ENCODE peak calls at places on chromosomes 6 and 20, in nine cellular contexts. H is A673; T is fibroblast of lung; J is small intestine; V is cardiac muscle cell; B is OCI-LY7; U is naive thymus-derived CD4-positive, alpha-beta T cell; K is CD8-positive, alpha-beta T cell; M is NT2/D1. I is an unnamed sample. For H3K4me1 and H3K36me3, the result is how much of the 10 kb centered on the place peaks cover.

GRCh38 chr20:57594092-57594911 is 25.9 kb downstream of the ZBP1 start:
- DNase-seq in H (peak), T (peak), J (no peak), V (peak), B (peak), U (peak), K (peak), M (no peak), I (peak)

GRCh38 chr6:73460044-73460443 is 1.5 kb upstream of the MTO1 start:
- DNase-seq in H (no peak), T (no peak), J (no peak), V (no peak), B (no peak), U (no peak), K (no peak), M (no peak), I (peak)

GRCh38 chr6:147504848-147505247 is 3.6 kb upstream of the SAMD5 start:
- DNase-seq in H (no peak), T (no peak), J (no peak), V (no peak), B (no peak), U (no peak), K (no peak), M (no peak), I (no peak)

GRCh38 chr20:46512943-46513844 is at the start of gene ZNF334:
- DNase-seq in H (peak), T (peak), J (peak), V (peak), B (no peak), U (no peak), K (no peak), M (peak), I (no peak)

GRCh38 chr6:98124176-98124575 is 710.2 kb upstream of the POU3F2 start:
- DNase-seq in H (no peak), T (no peak), J (no peak), V (no peak), B (no peak), U (no peak), K (no peak), M (no peak), I (no peak)

GRCh38 chr6:26029857-26030653 is 57.2 kb upstream of the HFE start:
- DNase-seq in H (peak), T (no peak), J (no peak), V (no peak), B (peak), U (no peak), K (no peak), M (no peak), I (no peak)

GRCh38 chr20:47316776-47317126 is 39.7 kb downstream of the ZMYND8 start:
- DNase-seq in H (no peak), T (no peak), J (no peak), V (no peak), B (no peak), U (no peak), K (no peak), M (no peak), I (no peak)

GRCh38 chr20:45968801-45969711 is 2.9 kb downstream of the ZNF335 start:
- DNase-seq in H (no peak), T (no peak), J (no peak), V (no peak), B (no peak), U (no peak), K (no peak), M (no peak), I (no peak)

GRCh38 chr20:251352-251751 is 6.2 kb upstream of the DEFB132 start:
- DNase-seq in H (no peak), T (no peak), J (no peak), V (no peak), B (no peak), U (no peak), K (no peak), M (peak), I (no peak)

GRCh38 chr6:81614292-81614691 is 138.2 kb downstream of the TENT5A start:
- DNase-seq in H (peak), T (peak), J (peak), V (peak), B (no peak), U (no peak), K (no peak), M (no peak), I (no peak)

GRCh38 chr6:56682580-56682979 is 39.9 kb upstream of the DST start:
- DNase-seq in H (no peak), T (no peak), J (no peak), V (no peak), B (no peak), U (no peak), K (no peak), M (no peak), I (no peak)

DNA sequence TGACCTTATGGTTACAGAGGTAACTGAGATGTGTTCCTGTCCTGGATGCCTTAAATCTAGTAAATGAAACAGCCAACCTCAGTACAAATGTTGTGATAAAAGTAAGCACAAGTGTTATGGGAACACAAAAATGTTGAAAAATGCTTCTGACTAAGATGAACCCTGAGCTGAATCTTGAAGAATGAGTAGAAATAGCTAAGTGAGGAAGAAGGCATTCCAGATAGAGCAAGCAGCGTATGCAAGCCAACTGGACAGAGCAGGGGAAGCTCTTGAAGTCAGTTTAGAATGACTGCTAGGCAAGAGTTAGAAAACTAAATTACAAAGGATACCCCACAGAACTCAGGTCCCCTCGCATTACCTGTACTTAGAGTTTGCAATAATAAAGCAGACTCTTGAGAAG is 2.1 kb downstream of the FBXO9 start:
- DNase-seq in H (no peak), T (no peak), J (no peak), V (no peak), B (no peak), U (no peak), K (no peak), M (no peak), I (no peak)
- H3K4me3 ChIP-seq in H (no peak), T (no peak), J (no peak), V (no peak), B (no peak), U (no peak), K (no peak), M (no peak), I (no peak)

GRCh38 chr6:117521785-117522502 is 39.5 kb downstream of the DCBLD1 start:
- DNase-seq in H (no peak), T (no peak), J (no peak), V (no peak), B (no peak), U (no peak), K (no peak), M (no peak), I (no peak)

GRCh38 chr6:117514655-117515054 is 32.2 kb downstream of the DCBLD1 start:
- DNase-seq in H (no peak), T (no peak), J (no peak), V (no peak), B (no peak), U (no peak), K (no peak), M (no peak), I (no peak)

GRCh38 chr6:117515326-117515725 is 32.9 kb downstream of the DCBLD1 start:
- DNase-seq in H (no peak), T (no peak), J (no peak), V (no peak), B (no peak), U (no peak), K (no peak), M (no peak), I (no peak)

GRCh38 chr6:117518870-117519269 is 36.4 kb downstream of the DCBLD1 start:
- DNase-seq in H (no peak), T (no peak), J (no peak), V (no peak), B (no peak), U (no peak), K (no peak), M (no peak), I (no peak)

GRCh38 chr6:117520603-117521002 is 38.1 kb downstream of the DCBLD1 start:
- DNase-seq in H (no peak), T (no peak), J (no peak), V (no peak), B (no peak), U (no peak), K (no peak), M (no peak), I (no peak)
- H3K4me1 ChIP-seq in H (under half), T (under half), J (under half), V (under half), B (under half), U (under half), K (under half), M (under half), I (under half)

GRCh38 chr6:1797801-1798200 is 188.1 kb downstream of the FOXC1 start:
- DNase-seq in H (no peak), T (no peak), J (peak), V (no peak), B (no peak), U (no peak), K (no peak), M (no peak), I (no peak)
- H3K36me3 ChIP-seq in H (under half), T (under half), J (under half), V (under half), B (under half), U (under half), K (under half), M (under half), I (under half)

DNA sequence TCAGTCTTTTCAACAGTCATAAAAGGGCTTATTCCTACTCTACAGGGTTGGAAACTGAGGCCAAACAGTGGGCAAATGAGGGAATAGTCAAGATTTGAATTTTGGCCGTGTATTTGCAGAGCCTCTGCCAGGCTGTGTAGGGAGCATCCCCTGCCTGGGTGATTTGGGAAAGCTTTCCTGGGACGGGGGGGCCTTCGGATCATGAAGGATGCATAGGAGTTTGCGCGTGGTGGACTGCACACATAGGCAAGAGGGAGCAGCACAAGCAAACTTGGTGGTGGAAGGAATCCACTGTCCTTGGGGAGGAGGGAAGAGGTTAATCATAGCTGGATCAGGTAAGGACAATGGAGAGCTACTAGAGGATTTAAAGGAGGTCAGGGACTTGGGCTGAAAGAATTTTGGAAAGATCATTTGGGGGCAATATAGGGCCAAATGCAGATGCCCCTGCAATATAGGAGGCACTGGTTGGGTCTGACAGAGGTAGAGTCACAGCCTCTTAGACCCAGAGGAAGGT is 2.5 kb downstream of the PTPRA start:
- DNase-seq in H (no peak), T (no peak), J (no peak), V (no peak), B (no peak), U (no peak), K (no peak), M (no peak), I (no peak)
- H3K4me3 ChIP-seq in H (no peak), T (no peak), J (no peak), V (no peak), B (no peak), U (no peak), K (no peak), M (no peak), I (no peak)

GRCh38 chr6:116571683-116572000 is 338 bp downstream of the RWDD1 start:
- DNase-seq in H (no peak), T (no peak), J (no peak), V (no peak), B (no peak), U (no peak), K (no peak), M (no peak), I (no peak)
- H3K4me1 ChIP-seq in H (under half), T (under half), J (under half), V (under half), B (under half), U (under half), K (under half), M (under half), I (under half)

DNA sequence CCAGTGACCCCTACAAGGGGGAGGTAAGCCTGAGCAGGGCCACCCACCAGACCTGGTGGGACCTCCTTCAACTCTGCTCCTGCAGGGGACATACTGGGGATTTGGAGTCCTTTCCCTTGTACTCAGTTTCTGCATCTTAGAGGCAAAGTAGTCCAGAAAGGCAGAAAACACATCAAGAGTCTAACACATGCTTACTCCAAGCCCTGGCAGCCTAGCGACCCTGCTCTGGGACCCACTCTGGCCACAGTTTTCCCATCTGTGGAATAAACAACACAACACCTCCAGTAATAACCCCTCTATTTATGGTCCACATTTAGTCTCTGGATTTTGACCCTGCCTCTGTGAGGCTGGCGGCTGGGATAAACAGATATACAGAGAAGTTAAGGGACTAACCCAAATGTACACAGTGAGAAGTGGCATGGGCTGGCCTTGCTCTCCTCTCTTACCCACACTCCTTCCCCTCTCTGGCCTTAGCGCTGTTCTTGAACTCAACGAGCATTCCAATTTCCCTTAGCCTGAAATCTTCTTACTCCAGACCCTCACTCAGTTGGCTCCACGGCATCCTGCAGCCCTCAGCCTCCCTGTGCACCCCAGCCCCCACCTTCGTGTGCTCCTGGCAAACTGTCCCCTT is 16.1 kb upstream of the TLDC2 start:
- DNase-seq in H (no peak), T (no peak), J (no peak), V (no peak), B (no peak), U (no peak), K (no peak), M (no peak), I (no peak)
- H3K36me3 ChIP-seq in H (under half), T (under half), J (under half), V (under half), B (under half), U (under half), K (under half), M (under half), I (under half)

DNA sequence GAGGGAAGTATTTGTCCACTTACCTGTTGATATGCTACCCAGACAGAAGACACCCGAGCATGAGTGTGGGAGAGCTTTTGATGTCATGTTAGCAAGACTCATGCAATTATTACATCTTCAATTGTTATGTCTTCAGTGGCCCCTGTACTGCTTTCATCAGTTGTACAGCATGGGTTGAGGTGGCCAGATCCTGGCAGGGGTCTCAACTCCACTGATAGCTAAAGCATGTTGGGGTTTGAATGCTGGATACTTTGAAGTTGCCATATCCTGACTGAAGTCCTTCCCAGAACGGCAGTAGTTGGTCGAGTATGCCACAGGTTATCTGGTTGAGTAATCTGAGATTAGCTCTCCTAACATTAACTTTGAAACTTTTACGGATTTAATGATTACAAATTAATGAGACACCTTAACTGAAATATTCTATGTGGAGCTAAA is 46.7 kb downstream of the LRRN4 start:
- DNase-seq in H (no peak), T (peak), J (peak), V (no peak), B (peak), U (no peak), K (no peak), M (no peak), I (peak)
- H3K4me3 ChIP-seq in H (peak), T (peak), J (no peak), V (peak), B (peak), U (peak), K (peak), M (peak), I (peak)

GRCh38 chr20:49422176-49422575 is 60.3 kb downstream of the KCNB1 start:
- DNase-seq in H (no peak), T (no peak), J (no peak), V (no peak), B (no peak), U (no peak), K (no peak), M (no peak), I (no peak)
- H3K4me1 ChIP-seq in H (under half), T (under half), J (under half), V (under half), B (under half), U (under half), K (under half), M (under half), I (under half)

GRCh38 chr6:158813032-158813431 is 6.1 kb downstream of the EZR start:
- DNase-seq in H (no peak), T (no peak), J (no peak), V (no peak), B (no peak), U (no peak), K (no peak), M (no peak), I (no peak)
- H3K36me3 ChIP-seq in H (under half), T (under half), J (under half), V (under half), B (half or more), U (under half), K (under half), M (half or more), I (half or more)

I was measured in HAP-1.